ENCODE peak calls at places on chromosome 14, in nine cellular contexts. L is suprapubic skin; D is CD8-positive, alpha-beta T cell; T is adipocyte; E is PC-3; H is left lung; M is effector memory CD4-positive, alpha-beta T cell; G is left ventricle myocardium inferior; N is neural progenitor cell. Q is an unnamed sample. For H3K4me1, the result is how much of the 10 kb centered on the place peaks cover.

GRCh38 chr14:105938055-105938863 is 411.9 kb downstream of the TMEM121 start:
- DNase-seq in L (peak), M (no peak), D (no peak), N (no peak), E (no peak), H (no peak), G (no peak), T (no peak), Q (no peak)

GRCh38 chr14:68688872-68689371 is 103.9 kb downstream of the ZFP36L1 start:
- DNase-seq in H (no peak), L (no peak), T (peak), G (no peak), D (no peak), M (no peak), N (peak), E (peak), Q (no peak)

GRCh38 chr14:78836777-78837176 is 666.6 kb downstream of the NRXN3 start:
- DNase-seq in T (peak), E (peak), G (no peak), L (no peak), D (no peak), H (no peak), N (peak), M (no peak), Q (no peak)

GRCh38 chr14:77208266-77208978 is 26.8 kb downstream of the TMEM63C start:
- DNase-seq in T (peak), G (peak), N (peak), E (peak), M (peak), L (peak), D (peak), H (peak), Q (no peak)

GRCh38 chr14:61544448-61545202 is 150.7 kb upstream of the HIF1A start:
- DNase-seq in H (no peak), T (no peak), G (no peak), E (no peak), D (no peak), N (no peak), M (no peak), L (no peak), Q (no peak)

GRCh38 chr14:67472726-67473125 is 15.8 kb downstream of the TMEM229B start:
- DNase-seq in H (no peak), D (no peak), E (no peak), L (no peak), T (no peak), G (no peak), N (no peak), M (no peak), Q (no peak)

GRCh38 chr14:89314274-89314673 is 102.8 kb downstream of the FOXN3 start:
- DNase-seq in N (no peak), H (no peak), L (no peak), T (no peak), G (no peak), M (no peak), E (no peak), D (no peak), Q (no peak)

GRCh38 chr14:23829736-23830474 is 123.7 kb upstream of the DHRS4 start:
- DNase-seq in E (peak), H (no peak), L (no peak), N (no peak), G (no peak), D (no peak), T (peak), M (no peak), Q (no peak)

GRCh38 chr14:61838661-61839060 is 76.4 kb downstream of the SNAPC1 start:
- DNase-seq in M (no peak), E (peak), L (no peak), N (no peak), T (no peak), H (no peak), G (no peak), D (no peak), Q (no peak)

GRCh38 chr14:21063479-21063878 is 5.9 kb downstream of the RNASE8 start:
- DNase-seq in G (no peak), D (no peak), E (peak), L (no peak), H (no peak), M (no peak), N (peak), T (peak), Q (no peak)

GRCh38 chr14:52922656-52923055 is 28.2 kb downstream of the FERMT2 start:
- DNase-seq in M (no peak), L (no peak), D (no peak), T (peak), N (no peak), E (peak), H (no peak), G (no peak), Q (no peak)

GRCh38 chr14:75306917-75307699 is 28.5 kb downstream of the FOS start:
- DNase-seq in G (no peak), D (no peak), E (peak), L (peak), M (no peak), T (no peak), N (peak), H (no peak), Q (no peak)

GRCh38 chr14:106790189-106791036 is 1264.0 kb downstream of the TMEM121 start:
- DNase-seq in G (peak), N (peak), E (peak), H (peak), D (peak), T (no peak), M (peak), L (no peak), Q (no peak)

GRCh38 chr14:102949062-102949800 is 26.8 kb downstream of the AMN start:
- DNase-seq in E (peak), G (no peak), H (no peak), L (peak), D (peak), M (no peak), N (no peak), T (no peak), Q (no peak)

GRCh38 chr14:99268776-99269510 is 3.1 kb downstream of the BCL11B start:
- DNase-seq in T (no peak), G (no peak), D (no peak), M (no peak), E (no peak), L (peak), N (peak), H (no peak), Q (no peak)

GRCh38 chr14:79325071-79325470 is 886.2 kb downstream of the DIO2 start:
- DNase-seq in M (no peak), L (no peak), T (no peak), D (no peak), E (peak), G (no peak), N (no peak), H (peak), Q (no peak)

GRCh38 chr14:51441001-51441400 is 201.0 kb downstream of the TMX1 start:
- DNase-seq in M (no peak), E (peak), T (no peak), N (no peak), H (no peak), D (no peak), G (no peak), L (no peak), Q (no peak)

GRCh38 chr14:91114079-91115065 is 499 bp downstream of the DGLUCY start:
- DNase-seq in H (peak), N (peak), D (peak), T (peak), G (no peak), L (peak), M (peak), E (no peak), Q (peak)

GRCh38 chr14:91115986-91116385 is 2.1 kb downstream of the DGLUCY start:
- DNase-seq in L (no peak), G (no peak), E (peak), M (no peak), N (no peak), H (no peak), D (no peak), T (peak), Q (no peak)

GRCh38 chr14:91117960-91118359 is 4.1 kb downstream of the DGLUCY start:
- DNase-seq in M (no peak), G (no peak), L (no peak), T (no peak), H (no peak), N (no peak), D (no peak), E (no peak), Q (no peak)

GRCh38 chr14:91118511-91119068 is 4.7 kb downstream of the DGLUCY start:
- DNase-seq in D (no peak), G (no peak), M (no peak), T (no peak), N (no peak), L (no peak), E (no peak), H (no peak), Q (no peak)

GRCh38 chr14:91116913-91117588 is 3.2 kb downstream of the DGLUCY start:
- DNase-seq in E (no peak), L (no peak), D (no peak), G (no peak), M (no peak), H (no peak), N (no peak), T (no peak), Q (no peak)
- H3K4me3 ChIP-seq in E (no peak), L (no peak), D (peak), G (peak), M (peak), H (peak), N (no peak), T (no peak), Q (no peak)

GRCh38 chr14:93954516-93954830 is 21.9 kb downstream of the ASB2 start:
- DNase-seq in L (no peak), N (no peak), T (no peak), D (no peak), E (no peak), H (no peak), M (no peak), G (no peak), Q (no peak)
- H3K4me1 ChIP-seq in L (under half), N (under half), T (under half), D (half or more), E (under half), H (under half), M (half or more), G (half or more), Q (half or more)

DNA sequence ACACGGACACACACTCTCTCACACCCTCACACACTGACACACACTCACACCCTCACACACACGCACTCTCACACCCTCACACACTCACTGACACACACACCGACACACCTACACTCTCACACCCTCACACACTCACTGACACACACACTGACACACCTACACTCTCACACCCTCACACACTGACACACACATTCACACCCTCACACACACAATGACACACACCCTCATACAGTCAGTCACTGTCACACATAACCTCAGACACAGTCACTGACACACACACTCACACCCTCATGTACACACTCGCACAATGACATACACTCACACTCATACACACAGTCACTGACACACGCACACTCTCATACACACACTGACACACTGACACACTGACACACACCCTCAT is 19.8 kb upstream of the DLK1 start:
- DNase-seq in E (no peak), D (no peak), G (no peak), N (no peak), L (no peak), H (no peak), T (no peak), M (no peak), Q (no peak)
- H3K4me3 ChIP-seq in E (no peak), D (no peak), G (no peak), N (no peak), L (no peak), H (no peak), T (no peak), M (no peak), Q (no peak)

DNA sequence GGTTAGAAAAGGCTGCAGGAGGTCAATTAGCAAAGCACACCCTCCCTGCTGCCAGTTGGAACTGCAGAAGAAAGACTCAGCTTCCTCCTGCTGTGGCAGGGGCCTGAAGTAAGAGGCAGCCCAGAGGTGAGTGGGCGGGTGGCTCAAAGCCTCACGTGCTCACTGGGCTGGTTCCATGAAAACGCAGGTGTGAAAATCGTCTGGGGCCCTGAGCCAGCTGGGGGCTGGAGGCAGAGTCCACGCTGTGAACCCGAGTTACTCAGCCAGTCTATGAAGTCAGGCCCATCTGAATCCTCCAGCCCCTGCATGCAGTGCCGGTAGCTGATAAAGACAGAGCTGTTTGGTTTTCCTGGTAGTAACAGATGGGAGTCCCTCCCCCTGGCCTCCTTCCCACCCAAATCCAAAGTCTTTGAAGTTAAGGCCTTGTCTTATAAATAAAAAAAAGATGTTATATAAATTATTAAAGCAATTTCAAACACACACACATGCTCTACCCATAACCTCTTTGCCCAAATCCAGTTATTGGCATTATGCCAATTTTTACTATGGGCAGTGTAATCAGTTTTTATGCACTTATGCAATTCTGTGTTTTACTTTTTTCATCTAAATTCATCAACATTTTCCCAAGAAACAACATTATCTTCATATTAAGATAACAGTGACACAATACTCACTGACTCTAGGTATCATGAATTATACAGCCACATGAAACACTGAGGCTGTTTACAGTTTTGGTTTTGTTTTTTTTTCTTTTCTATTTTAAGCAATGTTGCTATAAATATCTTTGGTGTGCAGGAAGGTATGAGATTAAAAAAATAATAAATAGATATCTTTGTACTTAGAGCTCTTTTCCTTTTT is 57.9 kb upstream of the PNMA1 start:
- DNase-seq in E (peak), L (no peak), D (peak), M (peak), G (no peak), N (peak), T (peak), H (peak), Q (no peak)
- H3K4me1 ChIP-seq in E (under half), L (half or more), D (half or more), M (under half), G (half or more), N (under half), T (under half), H (half or more), Q (under half)

DNA sequence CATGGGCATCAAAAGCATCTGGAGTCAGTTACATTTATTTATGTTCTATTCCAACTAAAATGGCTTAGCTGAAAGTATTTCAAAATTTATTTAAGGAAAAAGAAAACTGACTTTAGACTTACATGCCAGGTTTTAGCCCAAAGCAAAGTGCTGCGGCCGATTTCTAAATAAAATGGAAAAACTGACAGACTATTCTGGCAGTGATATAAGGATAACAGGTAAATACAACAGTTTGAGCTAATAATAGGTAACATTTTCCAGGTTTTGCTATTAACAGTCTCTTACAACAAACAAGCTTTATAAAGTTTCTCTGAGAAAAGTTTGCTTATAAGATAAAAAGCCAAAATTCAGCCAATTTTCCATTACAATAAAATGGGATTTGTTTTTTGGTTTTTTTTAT is 937.2 kb upstream of the FLRT2 start:
- DNase-seq in E (no peak), N (no peak), H (no peak), D (no peak), G (no peak), L (no peak), T (peak), M (no peak), Q (no peak)
- H3K4me3 ChIP-seq in E (no peak), N (no peak), H (no peak), D (no peak), G (no peak), L (no peak), T (no peak), M (no peak), Q (no peak)

Q was measured in right atrium auricular region.